ENCODE peak calls at places on chromosome 4, in six cellular contexts. Q, Z, W, H, K and X are unnamed samples.
A peak's percentile ranks its signal among the peaks of the same experiment; 100 is the strongest.

GRCh38 chr4:10983274-10983673 is 298.7 kb upstream of the CLNK start:
- DNase-seq in W (no peak), Q (no peak), H (no peak), K (no peak), Z (no peak), X (no peak)

GRCh38 chr4:67040315-67040714 is 505.0 kb downstream of the CENPC start:
- DNase-seq in Q (no peak), K (no peak), W (no peak), H (no peak), Z (no peak), X (no peak)

GRCh38 chr4:186666750-186667149 is 56.9 kb downstream of the FAT1 start:
- DNase-seq in W (no peak), Q (no peak), K (no peak), H (no peak), Z (no peak), X (no peak)

GRCh38 chr4:123299212-123299651 is 97.4 kb upstream of the SPRY1 start:
- DNase-seq in W (peak; percentile 21), Q (peak; percentile 94), H (no peak), K (no peak), Z (no peak), X (no peak)

GRCh38 chr4:109411964-109412363 is 21.7 kb upstream of the SEC24B start:
- DNase-seq in H (no peak), Z (no peak), W (no peak), K (no peak), Q (no peak), X (no peak)

GRCh38 chr4:126794363-126794762 is 838.4 kb upstream of the INTU start:
- DNase-seq in Q (no peak), H (no peak), Z (no peak), W (no peak), K (no peak), X (no peak)

GRCh38 chr4:3689006-3689405 is 77.2 kb upstream of the ADRA2C start:
- DNase-seq in H (no peak), K (no peak), Z (no peak), Q (no peak), W (no peak), X (no peak)

GRCh38 chr4:183390374-183390773 is 54.1 kb upstream of the CDKN2AIP start:
- DNase-seq in H (no peak), K (no peak), W (no peak), Q (no peak), Z (no peak), X (no peak)

GRCh38 chr4:38868055-38868965 is 704 bp downstream of the FAM114A1 start:
- DNase-seq in W (no peak), K (no peak), Q (peak; percentile 26), H (peak; percentile 44), Z (no peak), X (peak; percentile 91)

GRCh38 chr4:152102184-152103000 is 341.6 kb upstream of the GATB start:
- DNase-seq in K (no peak), Q (no peak), H (no peak), W (peak; percentile 70), Z (no peak), X (no peak)

GRCh38 chr4:2222838-2223237 is 19.1 kb downstream of the HAUS3 start:
- DNase-seq in W (no peak), H (peak; percentile 66), Q (no peak), Z (no peak), K (no peak), X (no peak)

GRCh38 chr4:145299380-145300076 is 119.1 kb upstream of the OTUD4 start:
- DNase-seq in H (no peak), K (peak; percentile 11), Q (peak; percentile 49), Z (no peak), W (no peak), X (no peak)

GRCh38 chr4:48653217-48654014 is 126.7 kb downstream of the FRYL start:
- DNase-seq in W (peak; percentile 32), H (peak; percentile 37), Q (peak; percentile 67), Z (no peak), K (peak; percentile 12), X (no peak)

GRCh38 chr4:35934370-35934981 is 309.8 kb downstream of the ARAP2 start:
- DNase-seq in Q (no peak), Z (no peak), K (no peak), W (no peak), H (peak; percentile 65), X (no peak)

GRCh38 chr4:176789955-176790354 is 2.8 kb downstream of the VEGFC start:
- DNase-seq in Q (peak; percentile 70), W (no peak), H (peak; percentile 54), K (no peak), Z (peak; percentile 68), X (no peak)